ENCODE peak calls at places on chromosomes 12 and 14, in nine cellular contexts. Z, E, H, J, X, N, O, T and V are unnamed samples.

GRCh38 chr12:48947727-48948126 is 9.6 kb downstream of the ARF3 start:
- DNase-seq in Z (no peak), N (no peak), H (no peak), O (no peak), T (no peak), E (no peak), X (no peak), J (no peak), V (no peak)

GRCh38 chr12:21989819-21990412 is 48.7 kb upstream of the ABCC9 start:
- DNase-seq in Z (no peak), E (no peak), H (no peak), O (peak; percentile 2), T (no peak), X (no peak), N (no peak), J (no peak), V (no peak)

GRCh38 chr12:102300824-102301461 is 103.3 kb upstream of the PMCH start:
- DNase-seq in X (no peak), H (no peak), N (peak; percentile 37), J (peak; percentile 8), O (peak; percentile 38), Z (no peak), T (no peak), E (no peak), V (peak; percentile 74)

GRCh38 chr12:104903648-104904423 is 54.3 kb downstream of the SLC41A2 start:
- DNase-seq in T (no peak), O (no peak), N (no peak), E (no peak), J (no peak), X (no peak), Z (no peak), H (no peak), V (no peak)

GRCh38 chr14:74501135-74501614 is 7.6 kb downstream of the ISCA2 start:
- DNase-seq in Z (no peak), N (peak; percentile 66), O (peak; percentile 36), X (peak; percentile 38), J (no peak), T (no peak), H (no peak), E (peak; percentile 74), V (no peak)

GRCh38 chr12:85424581-85425348 is 144.7 kb downstream of the ALX1 start:
- DNase-seq in X (no peak), H (no peak), J (no peak), O (peak; percentile 51), Z (peak; percentile 23), N (peak; percentile 7), T (peak; percentile 1), E (no peak), V (no peak)

GRCh38 chr12:16238661-16239060 is 38.8 kb downstream of the SLC15A5 start:
- DNase-seq in J (no peak), O (no peak), X (no peak), N (no peak), E (no peak), H (no peak), Z (no peak), T (no peak), V (no peak)

GRCh38 chr14:105212541-105213305 is 31.6 kb upstream of the NUDT14 start:
- DNase-seq in T (no peak), X (peak; percentile 71), E (no peak), O (no peak), N (no peak), Z (no peak), H (no peak), J (no peak), V (no peak)

GRCh38 chr14:93025055-93025454 is 90.7 kb downstream of the ITPK1 start:
- DNase-seq in N (no peak), E (no peak), T (no peak), J (no peak), O (no peak), Z (no peak), X (no peak), H (no peak), V (no peak)